ENCODE peak calls at places on chromosomes 11 and 22, in five cellular contexts. G is lower lobe of right lung; D is GM06990; T is left lung; V is CD8-positive, alpha-beta memory T cell. E is an unnamed sample.

GRCh38 chr11:123356539-123356938 is 73.5 kb upstream of the GRAMD1B start:
- DNase-seq in D (no peak), V (no peak), G (no peak), T (no peak), E (no peak)

GRCh38 chr22:21450320-21450831 is 16.8 kb upstream of the TMEM191C start:
- DNase-seq in G (peak), V (no peak), T (peak), D (no peak), E (no peak)

GRCh38 chr11:79461144-79461543 is 20.3 kb upstream of the TENM4 start:
- DNase-seq in T (no peak), G (no peak), V (no peak), D (no peak), E (no peak)

GRCh38 chr22:24068717-24069116 is 57.6 kb downstream of the CABIN1 start:
- DNase-seq in D (no peak), V (no peak), G (no peak), T (no peak), E (no peak)

GRCh38 chr11:73961321-73961720 is 10.5 kb downstream of the DNAJB13 start:
- DNase-seq in D (no peak), T (no peak), V (no peak), G (no peak), E (no peak)

GRCh38 chr11:78212586-78213371 is 24.1 kb downstream of the USP35 start:
- DNase-seq in V (no peak), T (no peak), D (no peak), G (no peak), E (no peak)

GRCh38 chr11:66265531-66266377 is 2.7 kb upstream of the RAB1B start:
- DNase-seq in G (no peak), V (no peak), D (no peak), T (no peak), E (no peak)

GRCh38 chr11:60772666-60773065 is 12.5 kb upstream of the MS4A10 start:
- DNase-seq in V (no peak), T (no peak), G (peak), D (no peak), E (no peak)

GRCh38 chr22:46538816-46539163 is 1.4 kb upstream of the CELSR1 start:
- DNase-seq in T (no peak), D (no peak), V (no peak), G (no peak), E (no peak)

GRCh38 chr11:1237128-1237580 is 14.3 kb downstream of the MUC5B start:
- DNase-seq in G (peak), V (no peak), T (peak), D (no peak), E (no peak)

GRCh38 chr22:42814215-42814614 is 42.9 kb downstream of the ARFGAP3 start:
- DNase-seq in G (no peak), V (no peak), T (no peak), D (no peak), E (no peak)

GRCh38 chr11:35927067-35927466 is 16.8 kb upstream of the LDLRAD3 start:
- DNase-seq in T (no peak), D (no peak), V (no peak), G (no peak), E (no peak)

GRCh38 chr11:35923452-35923851 is 20.4 kb upstream of the LDLRAD3 start:
- DNase-seq in D (no peak), T (no peak), G (no peak), V (no peak), E (no peak)

GRCh38 chr11:35928688-35929087 is 15.2 kb upstream of the LDLRAD3 start:
- DNase-seq in T (no peak), G (no peak), V (no peak), D (no peak), E (no peak)

GRCh38 chr11:35930466-35930865 is 13.4 kb upstream of the LDLRAD3 start:
- DNase-seq in G (no peak), T (no peak), D (no peak), V (no peak), E (no peak)

GRCh38 chr11:35927730-35928129 is 16.1 kb upstream of the LDLRAD3 start:
- DNase-seq in D (no peak), G (peak), V (no peak), T (peak), E (no peak)
- H3K4me3 ChIP-seq in D (no peak), G (no peak), V (no peak), T (no peak), E (no peak)

DNA sequence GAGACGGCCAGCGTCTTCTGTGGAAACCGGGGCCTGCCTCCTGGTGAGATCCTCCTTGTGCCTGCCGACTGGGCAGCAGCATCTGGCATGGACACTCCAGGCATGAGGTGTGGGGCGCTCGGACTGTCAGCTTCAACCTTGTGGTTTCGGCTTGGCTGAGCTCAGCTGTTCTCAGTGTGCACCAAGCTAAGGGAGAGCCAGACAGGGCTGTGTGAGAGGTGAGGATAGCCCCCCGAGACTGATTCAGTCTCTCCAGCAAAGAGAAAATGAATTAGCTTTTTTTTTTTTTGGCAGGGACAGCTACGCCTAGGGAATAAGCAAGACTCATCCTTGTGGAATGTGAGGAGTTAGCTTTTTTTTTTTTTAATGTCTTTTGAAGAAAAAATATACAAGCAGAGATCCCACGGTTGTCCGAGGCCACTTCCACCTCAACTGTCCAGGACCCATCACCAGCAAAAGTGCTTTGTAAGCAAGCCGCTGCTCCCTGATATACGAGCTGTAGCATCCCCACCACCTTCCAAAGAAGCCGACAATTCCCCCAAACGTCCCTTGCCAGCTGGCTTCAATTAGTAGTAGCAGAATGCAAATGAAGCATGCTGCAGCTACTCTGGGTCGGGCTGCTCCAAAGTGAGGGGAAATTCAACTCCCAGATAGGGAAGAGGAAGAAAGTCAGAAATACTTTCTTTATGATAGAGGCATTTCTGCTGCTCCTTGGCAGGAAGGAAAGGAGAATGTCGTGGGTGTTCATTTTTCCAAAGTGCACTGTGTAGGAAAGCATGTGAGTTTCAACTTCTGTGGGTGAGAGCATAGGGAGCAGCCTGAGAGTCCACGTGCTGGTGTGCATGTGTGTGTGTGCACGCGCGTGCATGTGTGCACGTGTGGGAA is 9.8 kb upstream of the THY1 start:
- DNase-seq in T (peak), G (no peak), D (no peak), V (no peak), E (no peak)
- H3K4me3 ChIP-seq in T (no peak), G (peak), D (no peak), V (no peak), E (no peak)

GRCh38 chr11:17401316-17401715 is 12.9 kb upstream of the KCNJ11 start:
- DNase-seq in V (no peak), D (no peak), G (no peak), T (no peak), E (no peak)

GRCh38 chr11:17399236-17399635 is 10.8 kb upstream of the KCNJ11 start:
- DNase-seq in V (no peak), G (no peak), T (no peak), D (no peak), E (no peak)

GRCh38 chr11:17401841-17402240 is 13.4 kb upstream of the KCNJ11 start:
- DNase-seq in V (no peak), G (no peak), T (no peak), D (no peak), E (no peak)

GRCh38 chr11:17402486-17402885 is 14.0 kb upstream of the KCNJ11 start:
- DNase-seq in V (no peak), G (no peak), T (no peak), D (no peak), E (no peak)

GRCh38 chr11:17400048-17400775 is 11.8 kb upstream of the KCNJ11 start:
- DNase-seq in G (no peak), T (no peak), D (peak), V (no peak), E (no peak)
- H3K4me3 ChIP-seq in G (no peak), T (no peak), D (no peak), V (no peak), E (no peak)

GRCh38 chr11:71373791-71374454 is 74.3 kb downstream of the DHCR7 start:
- DNase-seq in G (no peak), V (no peak), T (no peak), D (peak), E (no peak)
- H3K4me3 ChIP-seq in G (no peak), V (no peak), T (no peak), D (no peak), E (no peak)

DNA sequence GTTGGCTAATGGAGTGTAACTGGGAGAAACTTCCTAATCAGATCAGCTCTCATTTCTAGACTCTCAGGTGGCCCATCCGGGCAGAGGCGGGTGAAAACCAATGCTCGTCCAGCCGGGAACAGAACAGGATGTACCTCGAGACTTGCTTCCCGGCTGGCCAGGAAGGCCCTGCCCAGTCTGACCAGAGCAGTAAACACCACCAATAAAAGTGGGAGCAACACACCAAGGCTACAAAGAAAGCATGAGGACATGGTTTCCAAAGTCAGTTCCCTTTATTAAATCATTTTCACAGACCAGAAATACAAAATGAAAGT is 940 bp upstream of the TNKS1BP1 start:
- DNase-seq in V (no peak), G (peak), T (peak), D (no peak), E (no peak)
- H3K4me3 ChIP-seq in V (peak), G (peak), T (peak), D (peak), E (peak)

GRCh38 chr11:17634776-17635550 is 84.4 kb upstream of the MYOD1 start:
- DNase-seq in G (no peak), T (peak), D (no peak), V (no peak), E (no peak)
- H3K4me3 ChIP-seq in G (no peak), T (no peak), D (no peak), V (no peak), E (no peak)

GRCh38 chr11:18312012-18312411 is 9.9 kb downstream of the HPS5 start:
- DNase-seq in T (no peak), V (no peak), D (no peak), G (no peak), E (no peak)
- H3K4me3 ChIP-seq in T (no peak), V (no peak), D (no peak), G (no peak), E (no peak)

GRCh38 chr11:91871791-91872190 is 352.8 kb upstream of the FAT3 start:
- DNase-seq in D (no peak), G (no peak), T (no peak), V (no peak), E (no peak)
- H3K4me3 ChIP-seq in D (no peak), G (no peak), T (no peak), V (no peak), E (no peak)

GRCh38 chr11:45285289-45285828 is 782 bp downstream of the SYT13 start:
- DNase-seq in D (no peak), G (no peak), V (no peak), T (no peak), E (no peak)
- H3K4me3 ChIP-seq in D (no peak), G (no peak), V (no peak), T (no peak), E (no peak)